ENCODE peak calls at places on chromosomes 6 and 20, in four cellular contexts. J is neuronal stem cell, C is PC-3, B is transverse colon. L is an unnamed sample.

GRCh38 chr6:21664263-21665081 is 70.9 kb downstream of the SOX4 start:
- DNase-seq in J (peak; percentile 42), C (no peak), B (peak; percentile 20), L (no peak)

GRCh38 chr6:16591681-16592549 is 169.3 kb downstream of the ATXN1 start:
- DNase-seq in J (no peak), C (no peak), B (no peak), L (no peak)

GRCh38 chr20:49276201-49276894 is 1.5 kb downstream of the ZNFX1 start:
- DNase-seq in J (no peak), C (peak; percentile 75), B (peak; percentile 14), L (peak; percentile 63)

GRCh38 chr6:141598487-141598886 is 534.2 kb upstream of the GJE1 start:
- DNase-seq in J (no peak), C (peak; percentile 11), B (no peak), L (no peak)

GRCh38 chr20:13022401-13023170 is 13.8 kb downstream of the SPTLC3 start:
- DNase-seq in J (no peak), C (peak; percentile 91), B (no peak), L (no peak)

GRCh38 chr20:48364055-48364454 is 463.7 kb downstream of the PREX1 start:
- DNase-seq in J (no peak), C (no peak), B (no peak), L (no peak)

GRCh38 chr20:4856022-4856755 is 134.5 kb downstream of the PRND start:
- DNase-seq in J (no peak), C (no peak), B (no peak), L (no peak)

GRCh38 chr6:139597781-139598368 is 223.4 kb upstream of the CITED2 start:
- DNase-seq in J (no peak), C (peak; percentile 39), B (peak; percentile 86), L (peak; percentile 95)

GRCh38 chr6:113082691-113083090 is 735.6 kb downstream of the RFPL4B start:
- DNase-seq in J (no peak), C (no peak), B (no peak), L (no peak)

GRCh38 chr20:37542281-37542680 is 14.6 kb upstream of the BLCAP start:
- DNase-seq in J (no peak), C (peak; percentile 99), B (no peak), L (no peak)

GRCh38 chr6:128032047-128032446 is 131.2 kb upstream of the THEMIS start:
- DNase-seq in J (no peak), C (no peak), B (no peak), L (no peak)

GRCh38 chr6:143700684-143701342 is 23.0 kb downstream of the PHACTR2 start:
- DNase-seq in J (no peak), C (no peak), B (no peak), L (no peak)

GRCh38 chr6:118660218-118660569 is 8.8 kb upstream of the CEP85L start:
- DNase-seq in J (no peak), C (no peak), B (no peak), L (peak; percentile 14)

GRCh38 chr6:139334791-139335446 is 39.5 kb downstream of the CITED2 start:
- DNase-seq in J (no peak), C (peak; percentile 53), B (no peak), L (no peak)

GRCh38 chr6:125988280-125988679 is 1.9 kb downstream of the TRMT11 start:
- DNase-seq in J (no peak), C (no peak), B (no peak), L (no peak)
- H3K4me1 ChIP-seq in J (no peaks in the 10 kb centered on the region), C (peaks cover 40% of the 10 kb centered on the region), B (peaks cover 56% of the 10 kb centered on the region), L (peaks cover 9% of the 10 kb centered on the region)

DNA sequence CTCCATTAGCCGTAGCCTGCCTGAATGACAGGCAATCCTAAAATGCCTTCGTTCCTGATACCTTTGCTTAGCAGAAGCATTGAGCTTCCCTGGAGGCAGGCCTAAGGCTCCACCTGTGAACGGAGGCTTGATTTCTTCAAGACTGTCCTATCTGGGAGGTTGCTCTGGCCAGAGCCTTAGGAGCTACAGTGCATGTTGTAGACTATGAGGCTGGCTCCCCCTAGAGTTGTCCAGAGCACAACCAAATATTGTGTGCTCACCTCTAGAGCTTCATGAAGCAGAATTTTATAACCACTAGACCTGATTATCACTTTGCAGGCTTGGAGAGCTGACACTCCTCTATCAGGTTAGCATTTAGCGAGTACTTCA is 217.8 kb downstream of the MAFB start:
- DNase-seq in J (peak; percentile 15), C (no peak), B (peak; percentile 22), L (peak; percentile 21)
- H3K27ac ChIP-seq in J (no peak overlapping the region), C (no peak overlapping the region), B (no peak overlapping the region), L (no peak overlapping the region)

GRCh38 chr20:24289737-24290481 is 179.5 kb upstream of the SYNDIG1 start:
- DNase-seq in J (no peak), C (no peak), B (no peak), L (peak; percentile 4)
- H3K4me3 ChIP-seq in J (no peak overlapping the region), C (no peak overlapping the region), B (no peak overlapping the region), L (no peak overlapping the region)

GRCh38 chr20:61419010-61419409 is 166.9 kb downstream of the CDH4 start:
- DNase-seq in J (no peak), C (no peak), B (no peak), L (no peak)

GRCh38 chr20:61420056-61420455 is 168.0 kb downstream of the CDH4 start:
- DNase-seq in J (no peak), C (no peak), B (no peak), L (no peak)

GRCh38 chr20:61419501-61419900 is 167.4 kb downstream of the CDH4 start:
- DNase-seq in J (no peak), C (no peak), B (no peak), L (no peak)

GRCh38 chr20:61416546-61416945 is 164.5 kb downstream of the CDH4 start:
- DNase-seq in J (no peak), C (no peak), B (no peak), L (no peak)

DNA sequence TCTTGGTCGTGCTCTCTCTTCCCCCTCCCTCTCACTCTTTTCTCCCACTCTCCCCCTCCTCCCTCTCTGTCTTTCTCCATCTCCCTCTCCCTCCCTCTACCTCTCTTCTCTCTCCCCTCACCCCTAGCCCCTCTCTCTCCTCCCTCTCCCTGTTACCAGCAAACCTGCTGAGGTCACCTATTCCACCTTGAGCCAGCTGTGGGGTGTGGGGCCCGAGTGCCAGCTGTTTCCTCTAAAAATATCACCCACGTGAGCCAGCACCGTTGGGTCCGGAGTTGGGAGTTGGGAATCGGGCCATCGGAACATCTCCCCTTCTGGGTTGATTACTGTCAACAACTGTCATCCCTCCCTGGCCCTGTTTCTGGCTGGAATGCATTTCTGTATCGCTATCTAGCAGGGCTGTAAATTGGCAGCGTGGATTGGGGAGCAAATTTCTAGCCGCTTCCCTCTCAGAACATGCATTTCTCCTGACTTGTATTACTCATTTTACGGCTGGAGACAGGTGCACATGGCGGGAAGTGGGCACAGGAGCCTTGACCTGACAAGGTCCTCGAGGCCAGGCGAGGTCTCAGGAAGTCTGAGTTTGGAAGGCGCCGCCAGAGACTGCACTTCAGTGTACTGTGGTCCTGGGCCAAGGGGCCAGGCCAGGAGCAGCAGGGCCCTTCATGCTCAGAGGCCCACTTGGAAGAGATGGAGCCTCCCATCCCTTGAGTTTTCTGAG is 165.3 kb downstream of the CDH4 start:
- DNase-seq in J (no peak), C (no peak), B (no peak), L (no peak)
- H3K4me1 ChIP-seq in J (peaks cover 6% of the 10 kb centered on the region), C (no peaks in the 10 kb centered on the region), B (no peaks in the 10 kb centered on the region), L (no peaks in the 10 kb centered on the region)

GRCh38 chr6:131001945-131002661 is 60.9 kb downstream of the EPB41L2 start:
- DNase-seq in J (no peak), C (no peak), B (no peak), L (no peak)

GRCh38 chr6:131003419-131004386 is 59.3 kb downstream of the EPB41L2 start:
- DNase-seq in J (no peak), C (no peak), B (no peak), L (no peak)

GRCh38 chr6:131001113-131001776 is 61.8 kb downstream of the EPB41L2 start:
- DNase-seq in J (no peak), C (no peak), B (no peak), L (no peak)

GRCh38 chr6:131007286-131007685 is 55.8 kb downstream of the EPB41L2 start:
- DNase-seq in J (no peak), C (no peak), B (no peak), L (no peak)

DNA sequence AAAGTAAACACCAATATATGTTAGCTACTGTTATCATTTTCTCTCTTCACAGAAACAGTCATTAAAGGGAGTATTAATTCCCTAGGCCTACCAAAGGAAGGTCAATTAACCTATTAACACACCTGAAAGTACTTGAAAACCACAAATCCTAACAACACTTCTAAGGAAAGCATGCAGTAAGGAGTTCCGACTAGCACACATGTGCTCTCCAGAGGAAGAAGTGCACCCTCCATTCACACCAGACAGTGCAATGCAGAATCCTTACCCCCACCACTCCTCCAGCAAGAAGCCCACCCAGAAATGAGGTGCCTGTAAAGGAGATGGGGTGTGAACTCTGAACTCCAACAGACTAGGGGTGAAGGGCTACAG is 58.7 kb downstream of the EPB41L2 start:
- DNase-seq in J (no peak), C (no peak), B (no peak), L (no peak)
- H3K27ac ChIP-seq in J (no peak overlapping the region), C (no peak overlapping the region), B (no peak overlapping the region), L (no peak overlapping the region)

GRCh38 chr6:132972971-132973370 is 158.6 kb downstream of the RPS12 start:
- DNase-seq in J (no peak), C (no peak), B (no peak), L (no peak)
- H3K4me3 ChIP-seq in J (no peak overlapping the region), C (no peak overlapping the region), B (no peak overlapping the region), L (no peak overlapping the region)

GRCh38 chr6:42891199-42891722 is 11.8 kb downstream of the RPL7L1 start:
- DNase-seq in J (no peak), C (no peak), B (no peak), L (no peak)
- H3K4me1 ChIP-seq in J (peaks cover 6% of the 10 kb centered on the region), C (peaks cover 9% of the 10 kb centered on the region), B (peaks cover 16% of the 10 kb centered on the region), L (no peaks in the 10 kb centered on the region)

GRCh38 chr6:36120539-36120938 is 9.8 kb upstream of the MAPK13 start:
- DNase-seq in J (no peak), C (no peak), B (peak; percentile 75), L (peak; percentile 61)
- H3K27ac ChIP-seq in J (no peak overlapping the region), C (peak overlapping the region; percentile 57), B (peak overlapping the region; percentile 81), L (peak overlapping the region; percentile 87)

DNA sequence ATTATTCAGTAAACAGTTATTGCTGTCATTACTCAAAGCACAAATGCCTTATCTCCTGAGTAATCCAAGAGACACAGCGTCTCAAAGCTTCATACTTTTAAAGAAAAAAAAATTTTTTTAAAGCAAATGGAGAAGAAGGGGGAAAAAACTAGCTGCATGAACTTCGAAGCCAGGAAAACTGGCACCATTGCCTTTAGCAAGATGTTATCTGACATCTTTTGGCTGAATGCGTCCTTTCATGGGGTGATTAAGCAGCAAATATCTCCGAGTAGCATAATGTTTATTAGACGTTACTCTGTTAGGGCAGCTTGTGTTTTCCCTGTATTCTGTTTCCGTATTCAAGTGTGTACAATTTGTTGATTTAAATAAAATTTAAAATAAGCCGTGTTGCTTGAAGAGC is 76.5 kb upstream of the TSHZ2 start:
- DNase-seq in J (no peak), C (no peak), B (no peak), L (no peak)
- H3K4me3 ChIP-seq in J (no peak overlapping the region), C (no peak overlapping the region), B (no peak overlapping the region), L (no peak overlapping the region)